ENCODE peak calls at places on chromosomes 11 and 22, in nine cellular contexts. A is A549, H is ovary, U is PC-3, P is esophagus squamous epithelium, X is SJSA1, I is HCT116, W is colonic mucosa, N is PC-9. K is an unnamed sample. For H3K4me1, the result is how much of the 10 kb centered on the place peaks cover.

GRCh38 chr22:30606455-30607299 is at the start of gene TCN2:
- DNase-seq in A (peak), H (peak), U (peak), P (peak), X (peak), I (no peak), W (peak), N (no peak), K (no peak)

GRCh38 chr22:29626497-29627195 is 23.2 kb downstream of the NF2 start:
- DNase-seq in A (no peak), H (no peak), U (peak), P (no peak), X (peak), I (no peak), W (no peak), N (peak), K (no peak)

GRCh38 chr22:27795053-27795452 is 6.5 kb downstream of the MN1 start:
- DNase-seq in A (no peak), H (no peak), U (no peak), P (no peak), X (no peak), I (no peak), W (no peak), N (no peak), K (no peak)

GRCh38 chr22:41240377-41241132 is at the start of gene CHADL:
- DNase-seq in A (no peak), H (no peak), U (no peak), P (no peak), X (no peak), I (no peak), W (no peak), N (no peak), K (no peak)

GRCh38 chr11:123308077-123308476 is 113.0 kb upstream of the CLMP start:
- DNase-seq in A (no peak), H (no peak), U (no peak), P (no peak), X (no peak), I (no peak), W (no peak), N (no peak), K (peak)

GRCh38 chr11:64466115-64466718 is 107.3 kb downstream of the RPS6KA4 start:
- DNase-seq in A (no peak), H (no peak), U (no peak), P (no peak), X (no peak), I (no peak), W (no peak), N (no peak), K (no peak)

GRCh38 chr11:75198278-75198948 is 42.2 kb upstream of the TPBGL start:
- DNase-seq in A (no peak), H (no peak), U (no peak), P (no peak), X (no peak), I (no peak), W (no peak), N (no peak), K (no peak)

GRCh38 chr22:50713008-50713385 is 25.0 kb upstream of the ACR start:
- DNase-seq in A (no peak), H (no peak), U (no peak), P (no peak), X (no peak), I (no peak), W (no peak), N (no peak), K (no peak)

GRCh38 chr11:59152312-59152967 is 9.8 kb downstream of the FAM111A start:
- DNase-seq in A (no peak), H (no peak), U (no peak), P (no peak), X (no peak), I (no peak), W (no peak), N (no peak), K (no peak)

GRCh38 chr22:31618057-31618456 is 44.0 kb downstream of the PISD start:
- DNase-seq in A (no peak), H (peak), U (no peak), P (no peak), X (no peak), I (no peak), W (peak), N (no peak), K (no peak)

GRCh38 chr11:118607401-118608267 is at the start of gene PHLDB1:
- DNase-seq in A (peak), H (peak), U (peak), P (no peak), X (peak), I (no peak), W (peak), N (no peak), K (no peak)

GRCh38 chr11:18115360-18116127 is 9.7 kb upstream of the SAAL1 start:
- DNase-seq in A (peak), H (peak), U (peak), P (no peak), X (peak), I (peak), W (peak), N (peak), K (peak)

GRCh38 chr22:26558246-26558895 is 31.6 kb downstream of the TPST2 start:
- DNase-seq in A (no peak), H (no peak), U (no peak), P (no peak), X (no peak), I (no peak), W (no peak), N (no peak), K (no peak)

GRCh38 chr11:46381836-46382643 is 571 bp downstream of the MDK start:
- DNase-seq in A (no peak), H (peak), U (no peak), P (no peak), X (peak), I (no peak), W (no peak), N (no peak), K (no peak)

GRCh38 chr11:115911656-115912055 is 407.4 kb upstream of the CADM1 start:
- DNase-seq in A (no peak), H (no peak), U (no peak), P (no peak), X (no peak), I (no peak), W (no peak), N (no peak), K (no peak)

GRCh38 chr22:23556026-23556620 is 24.0 kb downstream of the IGLL1 start:
- DNase-seq in A (no peak), H (no peak), U (no peak), P (no peak), X (no peak), I (no peak), W (no peak), N (no peak), K (no peak)

GRCh38 chr11:131038597-131038996 is 122.3 kb upstream of the SNX19 start:
- DNase-seq in A (peak), H (no peak), U (peak), P (no peak), X (peak), I (no peak), W (no peak), N (no peak), K (no peak)

GRCh38 chr22:19042285-19043110 is 79.7 kb downstream of the DGCR2 start:
- DNase-seq in A (no peak), H (no peak), U (no peak), P (no peak), X (no peak), I (no peak), W (no peak), N (no peak), K (no peak)

GRCh38 chr11:18791175-18792065 is at the start of gene PTPN5:
- DNase-seq in A (peak), H (no peak), U (no peak), P (no peak), X (no peak), I (no peak), W (no peak), N (no peak), K (no peak)

GRCh38 chr22:22884888-22885840 is 2.5 kb upstream of the IGLL5 start:
- DNase-seq in A (no peak), H (no peak), U (no peak), P (no peak), X (no peak), I (no peak), W (no peak), N (no peak), K (no peak)

GRCh38 chr22:27541831-27542230 is 259.7 kb downstream of the MN1 start:
- DNase-seq in A (no peak), H (no peak), U (no peak), P (no peak), X (no peak), I (no peak), W (no peak), N (no peak), K (no peak)

GRCh38 chr22:49734390-49734789 is 93.3 kb downstream of the BRD1 start:
- DNase-seq in A (no peak), H (no peak), U (no peak), P (no peak), X (no peak), I (no peak), W (no peak), N (no peak), K (no peak)

GRCh38 chr11:64834723-64835615 is 9.5 kb downstream of the CDC42BPG start:
- DNase-seq in A (peak), H (no peak), U (peak), P (no peak), X (no peak), I (no peak), W (no peak), N (peak), K (no peak)

GRCh38 chr11:45736424-45736823 is 68.5 kb upstream of the SLC35C1 start:
- DNase-seq in A (peak), H (no peak), U (peak), P (no peak), X (no peak), I (no peak), W (no peak), N (no peak), K (no peak)

GRCh38 chr22:32661737-32662586 is 139.5 kb upstream of the TIMP3 start:
- DNase-seq in A (no peak), H (no peak), U (no peak), P (no peak), X (no peak), I (no peak), W (no peak), N (no peak), K (no peak)

GRCh38 chr11:35116245-35116644 is 22.7 kb upstream of the CD44 start:
- DNase-seq in A (no peak), H (no peak), U (peak), P (no peak), X (no peak), I (no peak), W (no peak), N (no peak), K (no peak)

GRCh38 chr22:32644252-32645100 is 157.0 kb upstream of the TIMP3 start:
- DNase-seq in A (no peak), H (peak), U (no peak), P (no peak), X (peak), I (no peak), W (peak), N (peak), K (no peak)

GRCh38 chr11:103897156-103897555 is 139.3 kb upstream of the DDI1 start:
- DNase-seq in A (no peak), H (no peak), U (no peak), P (no peak), X (no peak), I (no peak), W (no peak), N (no peak), K (no peak)

GRCh38 chr11:80993561-80993960 is 1552.7 kb upstream of the TENM4 start:
- DNase-seq in A (no peak), H (no peak), U (no peak), P (no peak), X (no peak), I (no peak), W (no peak), N (no peak), K (no peak)

GRCh38 chr11:2718817-2719438 is 19.1 kb upstream of the KCNQ1OT1 start:
- DNase-seq in A (no peak), H (no peak), U (no peak), P (no peak), X (no peak), I (no peak), W (no peak), N (no peak), K (no peak)

GRCh38 chr11:67033661-67034166 is 10.8 kb downstream of the SYT12 start:
- DNase-seq in A (no peak), H (peak), U (peak), P (no peak), X (peak), I (no peak), W (no peak), N (peak), K (no peak)

GRCh38 chr22:27625769-27626674 is 175.5 kb downstream of the MN1 start:
- DNase-seq in A (no peak), H (no peak), U (no peak), P (no peak), X (no peak), I (no peak), W (no peak), N (no peak), K (no peak)

GRCh38 chr11:12008790-12009616 is 577 bp upstream of the DKK3 start:
- DNase-seq in A (peak), H (peak), U (no peak), P (no peak), X (peak), I (no peak), W (no peak), N (no peak), K (no peak)

GRCh38 chr11:78841451-78842060 is 266.9 kb upstream of the NARS2 start:
- DNase-seq in A (no peak), H (no peak), U (peak), P (no peak), X (no peak), I (no peak), W (no peak), N (no peak), K (no peak)

GRCh38 chr11:125258626-125259025 is 94.1 kb downstream of the PKNOX2 start:
- DNase-seq in A (no peak), H (no peak), U (no peak), P (no peak), X (no peak), I (no peak), W (no peak), N (peak), K (no peak)
- H3K4me1 ChIP-seq in A (under half), H (under half), U (under half), P (under half), X (under half), I (under half), W (under half), N (under half), K (under half)

GRCh38 chr22:38175206-38176118 is 6.2 kb downstream of the PLA2G6 start:
- DNase-seq in A (no peak), H (no peak), U (no peak), P (no peak), X (no peak), I (no peak), W (no peak), N (no peak), K (no peak)
- H3K4me1 ChIP-seq in A (under half), H (under half), U (under half), P (under half), X (half or more), I (half or more), W (under half), N (half or more), K (under half)

GRCh38 chr22:36343070-36343719 is 44.6 kb downstream of the MYH9 start:
- DNase-seq in A (no peak), H (no peak), U (no peak), P (no peak), X (no peak), I (no peak), W (no peak), N (no peak), K (no peak)

GRCh38 chr22:36347094-36347493 is 40.7 kb downstream of the MYH9 start:
- DNase-seq in A (no peak), H (no peak), U (no peak), P (no peak), X (no peak), I (no peak), W (no peak), N (no peak), K (no peak)

GRCh38 chr22:36343720-36344105 is 44.1 kb downstream of the MYH9 start:
- DNase-seq in A (no peak), H (no peak), U (no peak), P (no peak), X (no peak), I (no peak), W (no peak), N (no peak), K (no peak)

GRCh38 chr22:36341640-36342041 is 46.1 kb downstream of the MYH9 start:
- DNase-seq in A (no peak), H (no peak), U (no peak), P (no peak), X (no peak), I (no peak), W (no peak), N (no peak), K (no peak)

DNA sequence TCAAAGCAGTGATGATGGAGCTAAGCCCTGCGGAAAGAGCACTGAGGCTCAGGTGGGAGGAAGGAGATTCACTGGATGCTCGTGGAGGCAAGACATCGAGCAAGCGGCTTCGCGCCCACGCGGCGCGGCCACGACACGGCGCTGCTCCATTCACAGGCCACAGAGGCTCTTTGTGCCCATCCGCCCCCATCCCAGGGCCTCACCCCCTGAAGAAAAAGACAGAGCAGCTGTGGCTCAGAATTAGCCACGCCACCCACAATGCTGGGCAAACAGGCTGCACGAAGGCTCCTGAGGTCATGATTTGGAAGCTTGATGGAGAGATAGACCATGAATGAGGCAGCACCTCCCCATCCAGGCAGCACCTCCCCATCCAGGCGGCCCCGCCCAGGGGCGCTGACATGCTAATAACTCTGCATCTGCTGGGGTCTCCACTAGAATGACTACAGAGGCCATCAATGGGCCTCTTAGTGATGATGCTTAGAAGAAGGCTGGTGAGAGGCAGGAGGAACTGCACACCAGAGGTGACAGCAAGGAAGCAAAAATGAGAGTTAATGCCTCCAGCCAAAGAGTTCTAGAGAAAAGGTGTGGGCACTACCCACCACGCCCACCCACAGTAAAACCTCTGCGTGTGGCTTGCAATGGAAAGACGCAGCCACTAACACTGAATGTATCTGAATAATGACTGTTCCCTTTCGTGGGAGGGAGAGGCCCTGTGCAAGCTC is 43.5 kb downstream of the MYH9 start:
- DNase-seq in A (no peak), H (no peak), U (no peak), P (no peak), X (no peak), I (no peak), W (no peak), N (no peak), K (no peak)
- H3K4me1 ChIP-seq in A (half or more), H (under half), U (under half), P (under half), X (half or more), I (under half), W (under half), N (under half), K (under half)

GRCh38 chr11:47539681-47540039 is 13.3 kb downstream of the CELF1 start:
- DNase-seq in A (no peak), H (no peak), U (no peak), P (no peak), X (no peak), I (no peak), W (no peak), N (no peak), K (no peak)

GRCh38 chr11:47536925-47537324 is 16.0 kb downstream of the CELF1 start:
- DNase-seq in A (no peak), H (no peak), U (no peak), P (no peak), X (no peak), I (no peak), W (no peak), N (no peak), K (no peak)

GRCh38 chr11:47541070-47541469 is 11.9 kb downstream of the CELF1 start:
- DNase-seq in A (no peak), H (no peak), U (no peak), P (no peak), X (no peak), I (no peak), W (no peak), N (no peak), K (no peak)

GRCh38 chr11:47534707-47535251 is 18.2 kb downstream of the CELF1 start:
- DNase-seq in A (no peak), H (no peak), U (no peak), P (no peak), X (no peak), I (no peak), W (no peak), N (no peak), K (no peak)

GRCh38 chr11:47538741-47539575 is 14.0 kb downstream of the CELF1 start:
- DNase-seq in A (no peak), H (no peak), U (no peak), P (no peak), X (peak), I (no peak), W (no peak), N (no peak), K (no peak)
- H3K4me1 ChIP-seq in A (under half), H (under half), U (under half), P (under half), X (under half), I (under half), W (under half), N (under half), K (under half)

GRCh38 chr11:3860360-3860759 is 4.9 kb downstream of the STIM1 start:
- DNase-seq in A (no peak), H (no peak), U (no peak), P (no peak), X (no peak), I (no peak), W (no peak), N (no peak), K (no peak)
- H3K4me1 ChIP-seq in A (half or more), H (under half), U (under half), P (under half), X (half or more), I (under half), W (under half), N (under half), K (under half)

GRCh38 chr11:61062181-61062955 is 39.9 kb upstream of the CD5 start:
- DNase-seq in A (no peak), H (no peak), U (no peak), P (no peak), X (no peak), I (no peak), W (no peak), N (no peak), K (no peak)
- H3K4me1 ChIP-seq in A (under half), H (under half), U (under half), P (under half), X (under half), I (under half), W (under half), N (under half), K (under half)

DNA sequence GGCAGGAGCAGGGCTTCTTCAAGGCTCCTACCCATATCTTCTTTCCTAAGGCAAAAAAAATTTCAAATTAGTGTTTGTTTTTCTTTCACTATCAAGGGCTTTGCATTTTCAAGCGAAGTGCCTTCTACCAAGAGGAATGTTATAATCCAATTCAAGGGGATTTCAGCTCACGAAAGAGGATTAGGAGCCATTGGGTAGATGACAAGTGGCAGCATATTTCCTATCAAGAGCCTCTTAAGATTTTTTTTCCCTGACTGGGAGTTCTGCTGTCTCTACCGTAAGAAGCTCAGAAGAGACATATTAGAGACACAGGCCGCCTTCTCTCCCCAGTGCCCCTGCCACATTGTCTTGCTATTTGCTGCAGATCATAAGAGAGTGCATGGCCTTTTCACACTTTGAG is 55.9 kb upstream of the BMAL1 start:
- DNase-seq in A (no peak), H (no peak), U (no peak), P (no peak), X (peak), I (no peak), W (no peak), N (no peak), K (no peak)
- H3K4me1 ChIP-seq in A (under half), H (under half), U (under half), P (under half), X (under half), I (under half), W (under half), N (under half), K (under half)

DNA sequence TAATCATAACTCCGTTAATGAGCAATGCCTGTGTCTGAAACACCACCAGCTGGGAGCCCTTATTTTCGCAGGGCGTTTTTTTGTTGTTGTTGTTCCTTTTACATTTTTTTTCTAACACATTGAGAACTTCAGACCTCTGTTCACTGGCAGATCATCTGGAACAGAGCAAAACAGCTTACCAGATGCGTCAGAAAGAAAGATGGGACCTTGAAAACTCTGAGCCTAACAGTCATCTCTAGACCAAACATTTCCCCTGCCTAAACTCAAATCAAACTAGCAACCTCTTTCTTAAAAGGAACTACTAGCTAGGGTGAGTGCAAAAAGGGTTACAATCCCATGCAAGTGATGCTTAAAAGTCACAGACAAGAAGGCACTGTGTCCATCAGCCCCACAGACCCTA is 93.2 kb downstream of the PLEKHA7 start:
- DNase-seq in A (no peak), H (no peak), U (no peak), P (no peak), X (no peak), I (no peak), W (no peak), N (no peak), K (no peak)
- H3K4me1 ChIP-seq in A (under half), H (under half), U (under half), P (under half), X (under half), I (half or more), W (under half), N (half or more), K (under half)

GRCh38 chr11:122189259-122189658 is 73.2 kb upstream of the BLID start:
- DNase-seq in A (peak), H (no peak), U (peak), P (no peak), X (peak), I (peak), W (no peak), N (peak), K (no peak)
- H3K4me1 ChIP-seq in A (half or more), H (under half), U (half or more), P (under half), X (under half), I (half or more), W (under half), N (under half), K (under half)

K was measured in GM12878.